ENCODE peak calls at places on chromosomes 1 and 21, in eight cellular contexts. I is right cardiac atrium; N is HTR-8/SVneo; K is neural progenitor cell; R is activated naive CD4-positive, alpha-beta T cell treated with anti-CD3 and anti-CD28 coated beads, Interleukin-2, amount 10 ng/mL, durations not matched to agents 7 days and 5 days; U is pancreas; Z is suprapubic skin; S is midbrain. W is an unnamed sample.

GRCh38 chr21:43815991-43816390 is 26.6 kb downstream of the RRP1 start:
- DNase-seq in R (no peak), S (no peak), U (no peak), I (peak), N (no peak), K (no peak), Z (no peak), W (no peak)

GRCh38 chr1:104072915-104073371 is 323.2 kb downstream of the AMY1C start:
- DNase-seq in S (no peak), R (no peak), I (no peak), N (no peak), U (no peak), K (no peak), Z (no peak), W (no peak)

GRCh38 chr1:9539829-9540550 is 725 bp downstream of the SLC25A33 start:
- DNase-seq in S (peak), R (peak), U (peak), Z (no peak), N (peak), K (peak), I (peak), W (peak)

GRCh38 chr1:63758805-63759204 is 15.0 kb upstream of the ROR1 start:
- DNase-seq in I (no peak), K (no peak), Z (no peak), R (no peak), U (no peak), S (no peak), N (no peak), W (no peak)

GRCh38 chr1:223716302-223716862 is 4.0 kb downstream of the CAPN2 start:
- DNase-seq in I (no peak), S (no peak), R (peak), Z (no peak), U (no peak), N (no peak), K (no peak), W (peak)

GRCh38 chr1:18972531-18972930 is 16.1 kb upstream of the IFFO2 start:
- DNase-seq in K (no peak), Z (no peak), N (no peak), R (peak), U (no peak), I (no peak), S (no peak), W (no peak)

GRCh38 chr1:172960019-172960418 is 90.7 kb downstream of the TNFSF18 start:
- DNase-seq in R (no peak), N (no peak), Z (no peak), S (no peak), U (no peak), K (no peak), I (no peak), W (no peak)

GRCh38 chr1:178665579-178665978 is 59.5 kb upstream of the RALGPS2 start:
- DNase-seq in Z (no peak), R (no peak), N (no peak), S (no peak), U (no peak), K (no peak), I (no peak), W (no peak)

GRCh38 chr1:1213153-1213918 is 617 bp downstream of the TNFRSF4 start:
- DNase-seq in I (peak), K (no peak), Z (no peak), S (no peak), U (no peak), N (no peak), R (peak), W (no peak)

GRCh38 chr1:4749406-4749805 is 95.0 kb downstream of the AJAP1 start:
- DNase-seq in U (no peak), N (no peak), K (no peak), S (no peak), Z (no peak), I (no peak), R (no peak), W (no peak)

GRCh38 chr1:1058921-1059493 is 15.1 kb downstream of the RNF223 start:
- DNase-seq in U (no peak), S (no peak), Z (no peak), R (peak), N (peak), K (peak), I (peak), W (no peak)

GRCh38 chr1:24635195-24635843 is 7.8 kb upstream of the SRRM1 start:
- DNase-seq in S (peak), U (no peak), R (no peak), Z (no peak), I (no peak), K (peak), N (peak), W (no peak)

GRCh38 chr1:20216574-20216973 is 30.3 kb upstream of the PLA2G2C start:
- DNase-seq in U (no peak), I (no peak), Z (no peak), R (peak), K (no peak), N (no peak), S (no peak), W (no peak)

GRCh38 chr1:224700915-224701531 is 84.9 kb downstream of the CNIH3 start:
- DNase-seq in I (no peak), S (no peak), R (no peak), Z (no peak), K (peak), N (peak), U (no peak), W (no peak)

GRCh38 chr1:39671793-39672550 is at the start of gene NT5C1A:
- DNase-seq in S (peak), K (peak), U (no peak), N (peak), R (peak), Z (no peak), I (peak), W (no peak)

GRCh38 chr1:22461678-22462527 is 10.3 kb downstream of the ZBTB40 start:
- DNase-seq in Z (no peak), K (peak), N (no peak), I (no peak), S (no peak), U (no peak), R (no peak), W (no peak)

GRCh38 chr1:59302871-59303270 is 6.0 kb downstream of the FGGY start:
- DNase-seq in K (no peak), Z (no peak), I (no peak), U (no peak), R (no peak), S (no peak), N (no peak), W (no peak)

GRCh38 chr1:15668089-15668754 is 15.9 kb upstream of the PLEKHM2 start:
- DNase-seq in R (no peak), I (no peak), U (no peak), Z (no peak), N (no peak), S (no peak), K (no peak), W (no peak)

GRCh38 chr21:41856572-41856971 is 22.6 kb downstream of the PRDM15 start:
- DNase-seq in N (no peak), U (no peak), I (no peak), Z (no peak), R (no peak), K (no peak), S (no peak), W (no peak)

GRCh38 chr1:185813401-185813979 is 79.3 kb downstream of the HMCN1 start:
- DNase-seq in S (peak), Z (no peak), R (no peak), U (no peak), K (peak), I (no peak), N (peak), W (no peak)

GRCh38 chr1:59427155-59427554 is 130.3 kb downstream of the FGGY start:
- DNase-seq in I (peak), K (no peak), S (no peak), Z (no peak), U (no peak), N (peak), R (no peak), W (no peak)

GRCh38 chr1:201773764-201774163 is 55.2 kb upstream of the IPO9 start:
- DNase-seq in S (peak), Z (no peak), R (no peak), N (no peak), U (no peak), I (no peak), K (no peak), W (no peak)

GRCh38 chr1:40556121-40556520 is 24.7 kb downstream of the ZNF684 start:
- DNase-seq in S (no peak), U (no peak), R (no peak), Z (no peak), I (no peak), K (no peak), N (no peak), W (no peak)

GRCh38 chr1:32741417-32742131 is 39.0 kb upstream of the SYNC start:
- DNase-seq in U (no peak), S (no peak), R (no peak), K (peak), Z (no peak), I (peak), N (peak), W (no peak)

GRCh38 chr1:166933633-166934032 is 41.7 kb downstream of the ILDR2 start:
- DNase-seq in K (no peak), U (no peak), R (no peak), N (no peak), I (no peak), Z (no peak), S (no peak), W (no peak)

GRCh38 chr1:154798645-154799044 is 71.4 kb downstream of the KCNN3 start:
- DNase-seq in K (no peak), U (no peak), R (no peak), N (no peak), Z (no peak), I (no peak), S (no peak), W (no peak)

GRCh38 chr21:45982758-45983731 is 1.5 kb downstream of the COL6A1 start:
- DNase-seq in Z (peak), R (peak), N (no peak), I (peak), K (peak), S (no peak), U (no peak), W (no peak)

GRCh38 chr1:36366091-36366661 is 19.5 kb downstream of the STK40 start:
- DNase-seq in N (no peak), Z (no peak), I (peak), S (peak), K (peak), R (peak), U (no peak), W (peak)

GRCh38 chr1:1361982-1362423 is 3.6 kb upstream of the MXRA8 start:
- DNase-seq in R (no peak), N (no peak), K (no peak), S (no peak), I (peak), U (no peak), Z (no peak), W (no peak)

GRCh38 chr1:116574581-116575291 is 3.9 kb upstream of the CD58 start:
- DNase-seq in Z (no peak), U (peak), K (peak), I (peak), N (peak), S (peak), R (peak), W (peak)

GRCh38 chr1:22959545-22960360 is 12.9 kb downstream of the LACTBL1 start:
- DNase-seq in N (no peak), S (no peak), R (no peak), I (no peak), U (no peak), Z (no peak), K (no peak), W (no peak)

GRCh38 chr1:118247593-118247992 is 62.6 kb upstream of the SPAG17 start:
- DNase-seq in U (no peak), K (peak), R (no peak), I (no peak), N (no peak), Z (no peak), S (no peak), W (no peak)

GRCh38 chr1:17952506-17952905 is 155.1 kb upstream of the IGSF21 start:
- DNase-seq in N (no peak), K (no peak), Z (no peak), S (no peak), U (no peak), R (no peak), I (no peak), W (no peak)

GRCh38 chr1:193456883-193457282 is 270.5 kb upstream of the B3GALT2 start:
- DNase-seq in S (no peak), Z (no peak), U (no peak), I (no peak), R (no peak), K (no peak), N (no peak), W (no peak)

GRCh38 chr1:68384872-68385390 is 64.8 kb downstream of the RPE65 start:
- DNase-seq in N (no peak), K (no peak), Z (no peak), R (no peak), I (no peak), S (no peak), U (peak), W (no peak)

GRCh38 chr1:19220991-19221390 is 10.9 kb upstream of the UBR4 start:
- DNase-seq in Z (no peak), U (no peak), S (no peak), N (no peak), I (no peak), K (no peak), R (no peak), W (no peak)

GRCh38 chr1:87588445-87588844 is 259.8 kb downstream of the LMO4 start:
- DNase-seq in R (no peak), U (no peak), N (no peak), Z (no peak), S (no peak), I (no peak), K (no peak), W (no peak)